ENCODE peak calls at places on chromosome 12, in seven cellular contexts. One of them, this sample, is unnamed.

GRCh38 chr12:13205809-13206559 is 9.5 kb downstream of the EMP1 start:
- DNase-seq in esophagus squamous epithelium: no peak
- DNase-seq in fibroblast of lung: peak
- DNase-seq in ascending aorta: no peak
- DNase-seq in A549: peak
- DNase-seq in AG04450: peak
- DNase-seq in A673: peak
- DNase-seq in this sample: no peak

GRCh38 chr12:113135178-113136127 is at the start of gene RASAL1:
- DNase-seq in AG04450: no peak
- DNase-seq in A673: peak
- DNase-seq in ascending aorta: no peak
- DNase-seq in fibroblast of lung: no peak
- DNase-seq in A549: peak
- DNase-seq in esophagus squamous epithelium: no peak
- DNase-seq in this sample: peak

GRCh38 chr12:7144414-7145120 is 14.4 kb downstream of the CLSTN3 start:
- DNase-seq in fibroblast of lung: peak
- DNase-seq in A673: peak
- DNase-seq in ascending aorta: no peak
- DNase-seq in esophagus squamous epithelium: no peak
- DNase-seq in AG04450: no peak
- DNase-seq in A549: peak
- DNase-seq in this sample: no peak

GRCh38 chr12:6782119-6782518 is 7.2 kb upstream of the CD4 start:
- DNase-seq in fibroblast of lung: no peak
- DNase-seq in esophagus squamous epithelium: no peak
- DNase-seq in A673: no peak
- DNase-seq in A549: no peak
- DNase-seq in ascending aorta: no peak
- DNase-seq in AG04450: no peak
- DNase-seq in this sample: no peak

GRCh38 chr12:52085682-52086180 is 6.2 kb downstream of the SMIM41 start:
- DNase-seq in esophagus squamous epithelium: no peak
- DNase-seq in fibroblast of lung: no peak
- DNase-seq in A549: no peak
- DNase-seq in A673: no peak
- DNase-seq in ascending aorta: no peak
- DNase-seq in AG04450: no peak
- DNase-seq in this sample: no peak

GRCh38 chr12:101777476-101777875 is 38.2 kb upstream of the SYCP3 start:
- DNase-seq in A673: no peak
- DNase-seq in ascending aorta: no peak
- DNase-seq in A549: no peak
- DNase-seq in esophagus squamous epithelium: no peak
- DNase-seq in AG04450: no peak
- DNase-seq in fibroblast of lung: no peak
- DNase-seq in this sample: no peak

GRCh38 chr12:53981652-53982565 is 3.0 kb upstream of the HOXC10 start:
- DNase-seq in A673: no peak
- DNase-seq in esophagus squamous epithelium: no peak
- DNase-seq in ascending aorta: no peak
- DNase-seq in AG04450: no peak
- DNase-seq in fibroblast of lung: no peak
- DNase-seq in A549: no peak
- DNase-seq in this sample: no peak

GRCh38 chr12:5318874-5319273 is 113.0 kb upstream of the NTF3 start:
- DNase-seq in A673: no peak
- DNase-seq in ascending aorta: no peak
- DNase-seq in esophagus squamous epithelium: no peak
- DNase-seq in A549: no peak
- DNase-seq in fibroblast of lung: peak
- DNase-seq in AG04450: peak
- DNase-seq in this sample: no peak

GRCh38 chr12:6646276-6647082 is 753 bp downstream of the ACRBP start:
- DNase-seq in esophagus squamous epithelium: no peak
- DNase-seq in A549: no peak
- DNase-seq in A673: no peak
- DNase-seq in fibroblast of lung: no peak
- DNase-seq in ascending aorta: no peak
- DNase-seq in AG04450: no peak
- DNase-seq in this sample: no peak

GRCh38 chr12:96570579-96570978 is 81.2 kb downstream of the CFAP54 start:
- DNase-seq in A549: no peak
- DNase-seq in A673: no peak
- DNase-seq in ascending aorta: no peak
- DNase-seq in esophagus squamous epithelium: no peak
- DNase-seq in AG04450: no peak
- DNase-seq in fibroblast of lung: no peak
- DNase-seq in this sample: no peak

GRCh38 chr12:19432309-19433170 is 6.8 kb upstream of the AEBP2 start:
- DNase-seq in A549: no peak
- DNase-seq in A673: no peak
- DNase-seq in fibroblast of lung: no peak
- DNase-seq in esophagus squamous epithelium: no peak
- DNase-seq in AG04450: no peak
- DNase-seq in ascending aorta: no peak
- DNase-seq in this sample: no peak

GRCh38 chr12:124456652-124457152 is 110.7 kb downstream of the NCOR2 start:
- DNase-seq in A549: no peak
- DNase-seq in esophagus squamous epithelium: peak
- DNase-seq in fibroblast of lung: no peak
- DNase-seq in A673: no peak
- DNase-seq in AG04450: no peak
- DNase-seq in ascending aorta: no peak
- DNase-seq in this sample: peak

GRCh38 chr12:119308743-119309456 is 25.6 kb upstream of the CCDC60 start:
- DNase-seq in AG04450: no peak
- DNase-seq in ascending aorta: no peak
- DNase-seq in A549: no peak
- DNase-seq in fibroblast of lung: no peak
- DNase-seq in esophagus squamous epithelium: no peak
- DNase-seq in A673: no peak
- DNase-seq in this sample: no peak

GRCh38 chr12:7190268-7191055 is 976 bp downstream of the PEX5 start:
- DNase-seq in fibroblast of lung: peak
- DNase-seq in A549: peak
- DNase-seq in A673: peak
- DNase-seq in ascending aorta: no peak
- DNase-seq in esophagus squamous epithelium: no peak
- DNase-seq in AG04450: no peak
- DNase-seq in this sample: peak

GRCh38 chr12:47903151-47903611 is 1.6 kb downstream of the VDR start:
- DNase-seq in A549: no peak
- DNase-seq in fibroblast of lung: peak
- DNase-seq in A673: no peak
- DNase-seq in esophagus squamous epithelium: no peak
- DNase-seq in ascending aorta: no peak
- DNase-seq in AG04450: peak
- DNase-seq in this sample: peak

GRCh38 chr12:102478416-102479098 is 1.8 kb downstream of the IGF1 start:
- DNase-seq in fibroblast of lung: peak
- DNase-seq in esophagus squamous epithelium: no peak
- DNase-seq in A673: no peak
- DNase-seq in A549: no peak
- DNase-seq in ascending aorta: no peak
- DNase-seq in AG04450: no peak
- DNase-seq in this sample: no peak

GRCh38 chr12:51183816-51184215 is 10.9 kb upstream of the TFCP2 start:
- DNase-seq in fibroblast of lung: peak
- DNase-seq in A549: no peak
- DNase-seq in ascending aorta: no peak
- DNase-seq in A673: peak
- DNase-seq in AG04450: no peak
- DNase-seq in esophagus squamous epithelium: no peak
- DNase-seq in this sample: no peak

GRCh38 chr12:75979181-75979580 is 52.4 kb downstream of the PHLDA1 start:
- DNase-seq in ascending aorta: no peak
- DNase-seq in A549: peak
- DNase-seq in esophagus squamous epithelium: no peak
- DNase-seq in AG04450: no peak
- DNase-seq in A673: peak
- DNase-seq in fibroblast of lung: peak
- DNase-seq in this sample: no peak

GRCh38 chr12:75976913-75977312 is 54.7 kb downstream of the PHLDA1 start:
- DNase-seq in A549: no peak
- DNase-seq in fibroblast of lung: no peak
- DNase-seq in AG04450: no peak
- DNase-seq in ascending aorta: no peak
- DNase-seq in A673: no peak
- DNase-seq in esophagus squamous epithelium: no peak
- DNase-seq in this sample: no peak

GRCh38 chr12:75978677-75979076 is 52.9 kb downstream of the PHLDA1 start:
- DNase-seq in fibroblast of lung: peak
- DNase-seq in esophagus squamous epithelium: no peak
- DNase-seq in ascending aorta: no peak
- DNase-seq in AG04450: no peak
- DNase-seq in A673: no peak
- DNase-seq in A549: no peak
- DNase-seq in this sample: no peak

GRCh38 chr12:75977590-75977951 is 54.0 kb downstream of the PHLDA1 start:
- DNase-seq in AG04450: no peak
- DNase-seq in A549: no peak
- DNase-seq in ascending aorta: no peak
- DNase-seq in fibroblast of lung: no peak
- DNase-seq in A673: no peak
- DNase-seq in esophagus squamous epithelium: no peak
- DNase-seq in this sample: no peak

DNA sequence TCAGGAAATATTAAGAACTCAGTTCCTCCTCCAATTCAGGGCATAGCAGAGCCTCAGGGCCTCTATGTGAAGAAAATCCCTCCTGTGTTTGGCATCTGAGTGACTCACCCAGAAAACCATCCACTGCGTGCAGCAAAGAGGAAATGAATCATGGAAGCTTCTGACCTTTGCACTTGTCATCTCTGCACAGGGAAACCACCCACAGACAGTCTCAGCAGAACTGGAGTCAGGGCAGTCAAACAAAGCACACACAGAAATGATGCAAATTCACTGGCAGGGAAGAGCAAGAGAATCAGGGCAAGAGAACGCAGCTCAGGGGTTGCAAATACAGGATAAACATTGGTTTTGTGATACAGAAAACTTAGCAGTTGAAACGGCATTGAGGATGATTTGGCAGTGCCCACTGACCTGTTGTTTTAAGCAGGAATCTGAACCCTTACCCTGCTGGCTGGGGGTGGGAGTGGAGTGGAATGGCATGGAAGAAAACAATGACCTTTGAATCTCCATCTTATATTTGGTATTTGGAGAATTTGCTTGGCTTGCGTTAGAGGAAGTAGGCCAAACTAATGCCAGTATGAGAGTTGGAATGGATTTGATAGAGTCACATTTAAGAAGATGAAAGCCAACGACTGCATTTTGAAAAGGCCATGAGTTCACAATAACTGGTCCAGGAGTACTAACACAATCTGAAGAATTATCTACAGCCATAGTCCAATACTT is 53.5 kb downstream of the PHLDA1 start:
- DNase-seq in AG04450: peak
- DNase-seq in A549: peak
- DNase-seq in fibroblast of lung: peak
- DNase-seq in esophagus squamous epithelium: peak
- DNase-seq in ascending aorta: peak
- DNase-seq in A673: peak
- DNase-seq in this sample: no peak
- TF ChIP-seq CTCF in AG04450: no peak
- TF ChIP-seq CTCF in A549: no peak
- TF ChIP-seq CTCF in fibroblast of lung: no peak
- TF ChIP-seq CTCF in esophagus squamous epithelium: peak
- TF ChIP-seq CTCF in ascending aorta: no peak
- TF ChIP-seq CTCF in A673: no peak
- TF ChIP-seq CTCF in this sample: no peak

GRCh38 chr12:42486407-42486806 is 103.1 kb downstream of the PRICKLE1 start:
- DNase-seq in fibroblast of lung: no peak
- DNase-seq in A673: no peak
- DNase-seq in esophagus squamous epithelium: no peak
- DNase-seq in A549: no peak
- DNase-seq in ascending aorta: no peak
- DNase-seq in AG04450: no peak
- DNase-seq in this sample: no peak
- H3K27ac ChIP-seq in fibroblast of lung: no peak
- H3K27ac ChIP-seq in A673: no peak
- H3K27ac ChIP-seq in esophagus squamous epithelium: no peak
- H3K27ac ChIP-seq in A549: no peak
- H3K27ac ChIP-seq in ascending aorta: no peak
- H3K27ac ChIP-seq in AG04450: no peak
- H3K27ac ChIP-seq in this sample: no peak

GRCh38 chr12:64912501-64912900 is 88.1 kb downstream of the TBC1D30 start:
- DNase-seq in A549: no peak
- DNase-seq in AG04450: no peak
- DNase-seq in A673: no peak
- DNase-seq in esophagus squamous epithelium: no peak
- DNase-seq in fibroblast of lung: peak
- DNase-seq in ascending aorta: no peak
- DNase-seq in this sample: no peak

GRCh38 chr12:64903738-64904137 is 79.3 kb downstream of the TBC1D30 start:
- DNase-seq in AG04450: no peak
- DNase-seq in ascending aorta: no peak
- DNase-seq in fibroblast of lung: peak
- DNase-seq in A549: no peak
- DNase-seq in A673: no peak
- DNase-seq in esophagus squamous epithelium: no peak
- DNase-seq in this sample: no peak

DNA sequence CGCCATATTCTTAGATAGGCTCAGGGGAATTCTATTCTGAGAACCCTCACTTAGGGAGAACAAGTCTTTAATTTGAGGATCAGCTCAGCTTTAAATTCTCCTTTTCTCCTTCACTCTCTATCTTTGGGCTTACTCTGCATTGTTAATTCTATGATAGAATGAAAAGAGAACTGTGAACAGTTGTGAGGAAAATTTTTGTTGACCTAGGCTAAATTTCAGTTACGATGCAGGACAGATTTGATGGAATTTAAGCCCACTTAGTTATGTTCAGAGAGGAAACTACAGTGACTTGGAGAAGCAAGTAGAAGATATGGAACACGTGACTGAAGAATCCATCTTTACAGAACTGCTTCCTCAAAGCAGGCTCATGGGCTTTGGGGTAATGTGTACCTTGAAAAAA is 82.7 kb downstream of the TBC1D30 start:
- DNase-seq in A549: no peak
- DNase-seq in fibroblast of lung: no peak
- DNase-seq in esophagus squamous epithelium: no peak
- DNase-seq in ascending aorta: no peak
- DNase-seq in A673: no peak
- DNase-seq in AG04450: no peak
- DNase-seq in this sample: no peak
- TF ChIP-seq CTCF in A549: no peak
- TF ChIP-seq CTCF in fibroblast of lung: no peak
- TF ChIP-seq CTCF in esophagus squamous epithelium: no peak
- TF ChIP-seq CTCF in ascending aorta: no peak
- TF ChIP-seq CTCF in A673: no peak
- TF ChIP-seq CTCF in AG04450: no peak
- TF ChIP-seq CTCF in this sample: no peak

DNA sequence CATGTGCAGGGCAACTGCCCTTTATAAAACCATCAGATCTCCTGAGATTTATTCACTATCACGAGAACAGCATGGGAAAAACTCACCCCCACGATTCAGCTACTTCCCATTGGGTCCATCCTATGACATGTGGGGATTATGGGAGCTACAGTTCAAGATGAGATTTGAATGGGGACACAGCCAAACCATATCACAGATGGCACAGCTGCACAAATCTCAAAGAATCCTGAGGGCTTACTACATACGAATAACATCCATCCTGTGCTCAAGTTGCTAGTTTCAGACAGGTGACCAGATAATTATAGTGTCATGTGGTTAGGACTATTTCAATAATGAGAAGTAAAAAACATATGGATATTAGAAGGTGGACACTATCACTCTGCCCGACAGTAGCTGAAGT is 211.2 kb downstream of the NUAK1 start:
- DNase-seq in esophagus squamous epithelium: no peak
- DNase-seq in A673: no peak
- DNase-seq in A549: no peak
- DNase-seq in fibroblast of lung: no peak
- DNase-seq in ascending aorta: no peak
- DNase-seq in AG04450: no peak
- DNase-seq in this sample: no peak
- H3K27ac ChIP-seq in esophagus squamous epithelium: no peak
- H3K27ac ChIP-seq in A673: no peak
- H3K27ac ChIP-seq in A549: no peak
- H3K27ac ChIP-seq in fibroblast of lung: no peak
- H3K27ac ChIP-seq in ascending aorta: no peak
- H3K27ac ChIP-seq in AG04450: no peak
- H3K27ac ChIP-seq in this sample: no peak